ENCODE peak calls at places on chromosomes 11 and 22, in six cellular contexts. One of them, this sample, is unnamed.

GRCh38 chr11:66636411-66636810 is 2.1 kb upstream of the RBM4 start:
- DNase-seq in PC-3: no peak
- DNase-seq in PC-9: no peak
- DNase-seq in neural progenitor cell: no peak
- DNase-seq in astrocyte: no peak
- DNase-seq in fibroblast of lung: no peak
- DNase-seq in this sample: no peak

GRCh38 chr11:17013548-17014320 is 480 bp downstream of the PLEKHA7 start:
- DNase-seq in PC-9: peak
- DNase-seq in fibroblast of lung: peak
- DNase-seq in neural progenitor cell: peak
- DNase-seq in PC-3: peak
- DNase-seq in astrocyte: no peak
- DNase-seq in this sample: peak

GRCh38 chr22:17588606-17589005 is 25.3 kb downstream of the SLC25A18 start:
- DNase-seq in PC-3: no peak
- DNase-seq in PC-9: no peak
- DNase-seq in neural progenitor cell: no peak
- DNase-seq in fibroblast of lung: no peak
- DNase-seq in astrocyte: no peak
- DNase-seq in this sample: no peak

GRCh38 chr11:123100378-123101085 is 38.6 kb upstream of the HSPA8 start:
- DNase-seq in PC-9: no peak
- DNase-seq in PC-3: no peak
- DNase-seq in fibroblast of lung: peak
- DNase-seq in astrocyte: peak
- DNase-seq in neural progenitor cell: no peak
- DNase-seq in this sample: no peak

GRCh38 chr11:110113507-110113906 is 20.3 kb downstream of the ZC3H12C start:
- DNase-seq in PC-9: no peak
- DNase-seq in fibroblast of lung: no peak
- DNase-seq in astrocyte: no peak
- DNase-seq in PC-3: no peak
- DNase-seq in neural progenitor cell: no peak
- DNase-seq in this sample: no peak

GRCh38 chr11:69253028-69253427 is 40.9 kb upstream of the MYEOV start:
- DNase-seq in fibroblast of lung: peak
- DNase-seq in PC-3: peak
- DNase-seq in neural progenitor cell: no peak
- DNase-seq in PC-9: peak
- DNase-seq in astrocyte: peak
- DNase-seq in this sample: no peak

GRCh38 chr22:21028277-21029251 is 3.8 kb downstream of the SLC7A4 start:
- DNase-seq in neural progenitor cell: no peak
- DNase-seq in PC-9: no peak
- DNase-seq in PC-3: no peak
- DNase-seq in fibroblast of lung: no peak
- DNase-seq in astrocyte: no peak
- DNase-seq in this sample: no peak

GRCh38 chr22:50728523-50728931 is 9.5 kb upstream of the ACR start:
- DNase-seq in fibroblast of lung: no peak
- DNase-seq in astrocyte: no peak
- DNase-seq in PC-3: no peak
- DNase-seq in neural progenitor cell: no peak
- DNase-seq in PC-9: no peak
- DNase-seq in this sample: no peak

GRCh38 chr11:91081440-91082088 is 858.7 kb upstream of the CHORDC1 start:
- DNase-seq in fibroblast of lung: peak
- DNase-seq in PC-3: peak
- DNase-seq in neural progenitor cell: no peak
- DNase-seq in PC-9: peak
- DNase-seq in astrocyte: peak
- DNase-seq in this sample: no peak

GRCh38 chr11:119317592-119318239 is 786 bp upstream of the MCAM start:
- DNase-seq in PC-3: no peak
- DNase-seq in neural progenitor cell: no peak
- DNase-seq in fibroblast of lung: no peak
- DNase-seq in PC-9: no peak
- DNase-seq in astrocyte: no peak
- DNase-seq in this sample: no peak

GRCh38 chr11:95325777-95326258 is 94.8 kb upstream of the SESN3 start:
- DNase-seq in astrocyte: no peak
- DNase-seq in neural progenitor cell: no peak
- DNase-seq in PC-3: no peak
- DNase-seq in fibroblast of lung: no peak
- DNase-seq in PC-9: no peak
- DNase-seq in this sample: no peak

GRCh38 chr22:37521236-37521739 is 2.1 kb upstream of the CARD10 start:
- DNase-seq in astrocyte: no peak
- DNase-seq in fibroblast of lung: no peak
- DNase-seq in neural progenitor cell: no peak
- DNase-seq in PC-9: no peak
- DNase-seq in PC-3: no peak
- DNase-seq in this sample: no peak

GRCh38 chr11:29127456-29127855 is 889.4 kb downstream of the KCNA4 start:
- DNase-seq in neural progenitor cell: no peak
- DNase-seq in fibroblast of lung: peak
- DNase-seq in PC-3: no peak
- DNase-seq in PC-9: no peak
- DNase-seq in astrocyte: peak
- DNase-seq in this sample: no peak

GRCh38 chr11:120130176-120130980 is 7.5 kb downstream of the TRIM29 start:
- DNase-seq in PC-9: no peak
- DNase-seq in astrocyte: no peak
- DNase-seq in neural progenitor cell: no peak
- DNase-seq in PC-3: no peak
- DNase-seq in fibroblast of lung: no peak
- DNase-seq in this sample: no peak

GRCh38 chr11:131038597-131038996 is 122.3 kb upstream of the SNX19 start:
- DNase-seq in fibroblast of lung: peak
- DNase-seq in PC-9: no peak
- DNase-seq in neural progenitor cell: peak
- DNase-seq in astrocyte: no peak
- DNase-seq in PC-3: peak
- DNase-seq in this sample: peak

GRCh38 chr11:126132319-126132718 is 69.7 kb upstream of the CDON start:
- DNase-seq in neural progenitor cell: no peak
- DNase-seq in PC-3: peak
- DNase-seq in astrocyte: peak
- DNase-seq in fibroblast of lung: peak
- DNase-seq in PC-9: peak
- DNase-seq in this sample: no peak

GRCh38 chr11:19240420-19241259 is at the start of gene E2F8:
- DNase-seq in PC-9: peak
- DNase-seq in fibroblast of lung: peak
- DNase-seq in astrocyte: peak
- DNase-seq in PC-3: peak
- DNase-seq in neural progenitor cell: peak
- DNase-seq in this sample: peak

GRCh38 chr11:19241260-19242183 is 777 bp upstream of the E2F8 start:
- DNase-seq in PC-3: peak
- DNase-seq in astrocyte: no peak
- DNase-seq in neural progenitor cell: peak
- DNase-seq in PC-9: no peak
- DNase-seq in fibroblast of lung: no peak
- DNase-seq in this sample: peak

GRCh38 chr11:19243143-19243542 is 2.4 kb upstream of the E2F8 start:
- DNase-seq in fibroblast of lung: no peak
- DNase-seq in astrocyte: no peak
- DNase-seq in PC-3: peak
- DNase-seq in PC-9: no peak
- DNase-seq in neural progenitor cell: no peak
- DNase-seq in this sample: peak

GRCh38 chr11:19243601-19244000 is 2.9 kb upstream of the E2F8 start:
- DNase-seq in neural progenitor cell: no peak
- DNase-seq in fibroblast of lung: no peak
- DNase-seq in PC-3: peak
- DNase-seq in PC-9: peak
- DNase-seq in astrocyte: no peak
- DNase-seq in this sample: no peak

DNA sequence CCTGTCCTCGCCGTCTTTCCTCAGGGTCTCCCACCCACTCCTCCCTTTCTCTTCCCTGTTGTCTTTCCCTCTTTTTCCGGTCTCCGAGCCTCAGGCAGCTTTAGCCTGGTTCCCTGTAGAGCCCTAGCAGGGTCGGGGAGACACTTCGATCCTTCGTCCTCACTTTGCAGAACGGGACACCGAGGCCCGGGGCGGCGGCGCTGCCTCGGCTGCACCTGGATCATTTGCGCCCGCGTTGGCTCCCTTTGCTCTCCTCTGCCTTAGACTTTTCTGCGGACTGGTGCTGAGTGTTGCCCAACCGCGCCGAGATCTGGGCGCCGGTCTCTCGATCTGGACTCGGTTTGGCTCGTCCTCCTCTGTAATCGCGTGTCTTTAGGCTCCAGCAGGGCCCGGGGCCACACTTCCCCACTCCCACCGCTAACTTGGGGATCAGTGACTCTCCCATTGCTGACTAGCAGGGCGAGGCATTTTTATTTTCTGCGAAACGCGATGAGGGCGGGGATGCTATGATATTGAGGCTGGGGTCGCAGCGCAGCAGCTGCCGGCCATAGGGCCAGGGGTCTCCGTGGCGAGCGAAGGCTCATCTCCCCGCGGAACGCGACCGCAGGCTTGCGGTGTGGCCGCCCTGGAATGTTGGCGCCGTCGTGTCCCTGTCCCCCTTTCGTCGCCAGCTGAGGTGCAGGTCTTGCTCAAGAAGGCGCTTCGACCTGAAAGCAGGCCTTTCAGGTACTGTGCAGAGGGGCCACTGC is 1.6 kb upstream of the E2F8 start:
- DNase-seq in astrocyte: no peak
- DNase-seq in PC-9: no peak
- DNase-seq in neural progenitor cell: peak
- DNase-seq in PC-3: no peak
- DNase-seq in fibroblast of lung: no peak
- DNase-seq in this sample: no peak
- TF ChIP-seq EZH2 in astrocyte: peak
- TF ChIP-seq EZH2 in PC-9: no peak
- TF ChIP-seq EZH2 in neural progenitor cell: peak
- TF ChIP-seq EZH2 in PC-3: no peak
- TF ChIP-seq EZH2 in fibroblast of lung: peak
- TF ChIP-seq EZH2 in this sample: no peak

GRCh38 chr11:1873048-1873812 is 18.5 kb downstream of the PRR33 start:
- DNase-seq in fibroblast of lung: peak
- DNase-seq in neural progenitor cell: peak
- DNase-seq in PC-9: no peak
- DNase-seq in astrocyte: peak
- DNase-seq in PC-3: no peak
- DNase-seq in this sample: no peak
- TF ChIP-seq EZH2 in fibroblast of lung: no peak
- TF ChIP-seq EZH2 in neural progenitor cell: no peak
- TF ChIP-seq EZH2 in PC-9: no peak
- TF ChIP-seq EZH2 in astrocyte: no peak
- TF ChIP-seq EZH2 in PC-3: no peak
- TF ChIP-seq EZH2 in this sample: no peak

GRCh38 chr22:30386608-30386959 is 627 bp downstream of the RNF215 start:
- DNase-seq in PC-3: no peak
- DNase-seq in astrocyte: no peak
- DNase-seq in neural progenitor cell: no peak
- DNase-seq in PC-9: no peak
- DNase-seq in fibroblast of lung: no peak
- DNase-seq in this sample: no peak
- TF ChIP-seq EZH2 in PC-3: no peak
- TF ChIP-seq EZH2 in astrocyte: no peak
- TF ChIP-seq EZH2 in neural progenitor cell: no peak
- TF ChIP-seq EZH2 in PC-9: no peak
- TF ChIP-seq EZH2 in fibroblast of lung: no peak
- TF ChIP-seq EZH2 in this sample: no peak

DNA sequence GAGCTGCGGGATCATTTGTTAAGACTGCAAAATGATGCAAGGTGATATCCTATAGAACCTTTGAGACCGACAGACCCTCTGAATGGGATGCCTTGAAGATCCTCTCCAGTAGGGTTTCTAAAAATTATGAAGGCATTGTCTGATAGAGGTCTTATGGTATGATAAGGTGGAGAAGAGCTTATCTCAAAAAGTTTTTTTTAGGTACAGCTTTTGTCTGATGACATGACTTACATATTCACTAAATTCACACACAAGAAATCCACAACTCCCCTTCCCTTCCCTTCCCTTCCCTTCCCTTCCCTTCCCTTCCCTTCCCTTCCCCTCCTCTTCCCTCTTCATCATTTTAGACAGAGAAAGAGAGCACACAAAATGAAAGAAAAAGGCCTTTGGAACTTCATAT is 118.4 kb upstream of the CTSC start:
- DNase-seq in astrocyte: no peak
- DNase-seq in PC-9: no peak
- DNase-seq in neural progenitor cell: no peak
- DNase-seq in fibroblast of lung: no peak
- DNase-seq in PC-3: no peak
- DNase-seq in this sample: no peak
- TF ChIP-seq EZH2 in astrocyte: no peak
- TF ChIP-seq EZH2 in PC-9: no peak
- TF ChIP-seq EZH2 in neural progenitor cell: no peak
- TF ChIP-seq EZH2 in fibroblast of lung: no peak
- TF ChIP-seq EZH2 in PC-3: no peak
- TF ChIP-seq EZH2 in this sample: no peak

GRCh38 chr22:39556970-39557811 is 13.4 kb upstream of the CACNA1I start:
- DNase-seq in astrocyte: no peak
- DNase-seq in PC-9: no peak
- DNase-seq in neural progenitor cell: peak
- DNase-seq in fibroblast of lung: peak
- DNase-seq in PC-3: no peak
- DNase-seq in this sample: no peak
- TF ChIP-seq EZH2 in astrocyte: no peak
- TF ChIP-seq EZH2 in PC-9: no peak
- TF ChIP-seq EZH2 in neural progenitor cell: peak
- TF ChIP-seq EZH2 in fibroblast of lung: peak
- TF ChIP-seq EZH2 in PC-3: peak
- TF ChIP-seq EZH2 in this sample: no peak

This sample was measured in MM.1S.